ENCODE peak calls at places on chromosomes 7 and 10, in four cellular contexts. T is OCI-LY7, F is endothelial cell, W is HCT116. Z is an unnamed sample.

GRCh38 chr7:80528689-80529088 is 16.8 kb upstream of the GNAT3 start:
- DNase-seq in W (no peak), T (no peak), F (no peak), Z (no peak)

GRCh38 chr10:61470730-61471129 is 17.5 kb upstream of the TMEM26 start:
- DNase-seq in F (no peak), T (no peak), W (no peak), Z (no peak)

GRCh38 chr7:5514440-5515035 is 90.9 kb upstream of the TNRC18 start:
- DNase-seq in T (no peak), W (no peak), F (no peak), Z (no peak)

GRCh38 chr10:21398549-21399345 is 126.7 kb downstream of the SKIDA1 start:
- DNase-seq in T (no peak), W (no peak), F (no peak), Z (no peak)

GRCh38 chr7:20219446-20220292 is 2.5 kb upstream of the MACC1 start:
- DNase-seq in W (no peak), T (peak), F (peak), Z (no peak)

GRCh38 chr7:81211617-81212016 is 292.8 kb upstream of the SEMA3C start:
- DNase-seq in F (no peak), T (no peak), W (no peak), Z (no peak)

GRCh38 chr7:149883452-149883861 is 9.7 kb downstream of the ATP6V0E2 start:
- DNase-seq in W (peak), F (peak), T (peak), Z (peak)

GRCh38 chr10:13787015-13787421 is 200.3 kb downstream of the PRPF18 start:
- DNase-seq in T (peak), W (no peak), F (peak), Z (no peak)

GRCh38 chr10:132836832-132837540 is 51.0 kb upstream of the NKX6-2 start:
- DNase-seq in F (peak), T (peak), W (no peak), Z (no peak)

GRCh38 chr10:60281331-60281730 is 108.3 kb downstream of the ANK3 start:
- DNase-seq in F (no peak), T (no peak), W (no peak), Z (no peak)

GRCh38 chr10:102791754-102792153 is 45.5 kb downstream of the CYP17A1 start:
- DNase-seq in W (no peak), T (no peak), F (no peak), Z (no peak)

GRCh38 chr10:131044379-131044778 is 267.1 kb downstream of the TCERG1L start:
- DNase-seq in F (no peak), T (no peak), W (no peak), Z (no peak)

GRCh38 chr7:116525913-116526857 is 1.3 kb downstream of the CAV1 start:
- DNase-seq in W (no peak), F (peak), T (peak), Z (peak)

GRCh38 chr10:10911471-10911921 is 106.2 kb upstream of the CELF2 start:
- DNase-seq in T (no peak), W (no peak), F (no peak), Z (peak)

GRCh38 chr7:96088579-96088978 is 233.3 kb downstream of the SLC25A13 start:
- DNase-seq in W (no peak), F (no peak), T (no peak), Z (no peak)

GRCh38 chr7:14414274-14414986 is 425.0 kb upstream of the ETV1 start:
- DNase-seq in T (no peak), W (no peak), F (no peak), Z (no peak)

GRCh38 chr7:4613855-4614548 is 68.1 kb upstream of the FOXK1 start:
- DNase-seq in W (no peak), F (no peak), T (no peak), Z (no peak)

GRCh38 chr7:152341039-152341913 is 94.5 kb downstream of the KMT2C start:
- DNase-seq in T (peak), W (peak), F (peak), Z (no peak)

GRCh38 chr7:51244890-51245289 is 71.7 kb downstream of the COBL start:
- DNase-seq in F (no peak), W (no peak), T (no peak), Z (no peak)

GRCh38 chr10:15131330-15131729 is 34.2 kb downstream of the RPP38 start:
- DNase-seq in W (no peak), T (no peak), F (no peak), Z (no peak)